ENCODE peak calls at places on chromosomes 12 and 14, in five cellular contexts. H is CD4-positive, alpha-beta T cell; J is neural crest cell; W is fibroblast of lung; K is AG04450. I is an unnamed sample.

GRCh38 chr12:112328411-112329124 is 53.7 kb downstream of the HECTD4 start:
- DNase-seq in H (no peak), J (no peak), W (peak; percentile 26), K (no peak), I (no peak)

GRCh38 chr12:132056959-132057358 is 87.2 kb downstream of the DDX51 start:
- DNase-seq in H (no peak), J (no peak), W (no peak), K (no peak), I (no peak)

GRCh38 chr12:116317986-116318737 is 40.7 kb upstream of the MED13L start:
- DNase-seq in H (no peak), J (no peak), W (no peak), K (no peak), I (no peak)

GRCh38 chr12:118237908-118238307 is 102.0 kb downstream of the PEBP1 start:
- DNase-seq in H (no peak), J (no peak), W (no peak), K (no peak), I (no peak)

GRCh38 chr12:117134059-117134458 is 34.8 kb upstream of the TESC start:
- DNase-seq in H (peak; percentile 19), J (no peak), W (no peak), K (no peak), I (no peak)

GRCh38 chr14:96130854-96131253 is 73.8 kb upstream of the BDKRB2 start:
- DNase-seq in H (no peak), J (no peak), W (peak; percentile 46), K (no peak), I (no peak)

GRCh38 chr14:60807971-60808370 is 73.4 kb downstream of the MNAT1 start:
- DNase-seq in H (no peak), J (no peak), W (no peak), K (no peak), I (no peak)

GRCh38 chr12:72268386-72268785 is 3.8 kb upstream of the TRHDE start:
- DNase-seq in H (no peak), J (no peak), W (peak; percentile 37), K (no peak), I (no peak)

GRCh38 chr14:75689012-75689411 is 28.0 kb downstream of the TTLL5 start:
- DNase-seq in H (no peak), J (no peak), W (peak; percentile 64), K (no peak), I (no peak)

GRCh38 chr14:20714593-20715250 is 26.2 kb downstream of the ANG start:
- DNase-seq in H (no peak), J (no peak), W (peak; percentile 44), K (peak; percentile 16), I (no peak)
- TF ChIP-seq CTCF in H (no peak), J (no peak), W (no peak), K (no peak), I (no peak)

GRCh38 chr14:71166434-71166833 is 259.2 kb downstream of the PCNX1 start:
- DNase-seq in H (no peak), J (no peak), W (peak; percentile 70), K (peak; percentile 21), I (no peak)
- TF ChIP-seq CTCF in H (no peak), J (peak; percentile 50), W (peak; percentile 86), K (peak; percentile 76), I (peak; percentile 14)

GRCh38 chr14:105275267-105275946 is 25.4 kb downstream of the BRF1 start:
- DNase-seq in H (no peak), J (no peak), W (peak; percentile 66), K (peak; percentile 18), I (no peak)
- TF ChIP-seq CTCF in H (no peak), J (no peak), W (no peak), K (no peak), I (no peak)

DNA sequence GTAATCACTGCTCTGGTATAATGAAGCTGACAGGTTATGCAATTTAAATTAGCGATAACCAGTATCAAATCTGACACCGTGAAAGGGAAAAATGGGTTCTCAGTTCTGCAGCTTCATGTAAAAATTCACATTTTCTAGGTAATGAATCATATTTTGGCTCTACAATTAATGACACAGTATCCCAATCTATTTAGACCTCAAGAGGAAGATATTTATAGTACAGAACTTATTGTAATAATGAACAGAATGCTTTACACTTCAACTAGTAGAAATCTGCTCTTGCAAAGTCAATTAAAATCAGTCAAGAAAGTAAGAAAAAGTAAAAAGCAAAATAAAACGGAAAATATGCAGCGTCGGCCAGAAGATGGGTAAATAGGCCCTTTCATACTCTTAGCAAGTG is 24.3 kb downstream of the SEL1L start:
- DNase-seq in H (no peak), J (no peak), W (no peak), K (no peak), I (no peak)
- TF ChIP-seq CTCF in H (no peak), J (no peak), W (no peak), K (no peak), I (no peak)

DNA sequence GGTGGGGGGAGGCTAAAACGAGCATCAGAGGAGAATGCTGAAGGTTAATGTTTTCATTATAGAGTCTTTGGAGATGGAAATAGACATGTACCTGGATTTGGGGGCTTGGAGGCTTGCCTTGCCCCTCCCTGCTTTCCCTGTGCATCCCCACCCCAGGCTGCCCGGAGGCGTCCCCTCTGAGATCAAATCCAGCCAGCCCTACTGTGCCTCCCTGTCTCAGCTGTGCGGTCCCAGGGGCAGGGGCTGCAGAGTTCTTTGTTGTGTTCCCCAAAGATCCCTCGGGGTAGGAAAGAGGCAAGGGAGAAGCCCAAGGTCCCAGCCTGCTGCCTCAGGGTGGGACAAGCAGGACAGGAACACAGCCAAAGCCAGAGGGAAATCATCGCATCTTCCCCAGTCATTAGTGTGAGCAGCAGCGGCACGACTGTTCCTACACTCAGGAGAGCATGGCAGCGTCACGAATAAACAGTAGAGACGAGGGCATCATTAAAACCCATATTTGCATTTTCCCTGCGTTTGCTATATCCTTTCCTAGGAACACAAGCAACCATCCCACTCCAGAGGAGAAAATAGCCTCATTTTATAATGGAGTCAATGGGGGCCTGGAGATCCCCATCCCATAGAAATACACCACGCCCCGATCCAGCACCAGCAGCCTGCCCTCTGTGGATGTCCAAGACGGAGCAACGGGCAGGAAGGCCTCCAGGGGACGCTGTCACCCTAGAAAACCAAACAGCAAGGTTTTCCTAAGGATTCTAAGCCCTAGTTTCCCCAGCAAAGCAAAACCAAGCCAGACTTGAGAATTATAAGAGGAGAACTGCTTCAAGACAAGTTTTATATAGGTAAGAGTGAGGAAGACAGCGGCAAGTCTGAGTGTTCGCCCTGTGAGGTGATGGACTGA is 32.4 kb downstream of the ANO2 start:
- DNase-seq in H (no peak), J (peak; percentile 22), W (no peak), K (no peak), I (peak; percentile 56)
- TF ChIP-seq CTCF in H (no peak), J (peak; percentile 60), W (peak; percentile 16), K (peak; percentile 38), I (peak; percentile 76)

DNA sequence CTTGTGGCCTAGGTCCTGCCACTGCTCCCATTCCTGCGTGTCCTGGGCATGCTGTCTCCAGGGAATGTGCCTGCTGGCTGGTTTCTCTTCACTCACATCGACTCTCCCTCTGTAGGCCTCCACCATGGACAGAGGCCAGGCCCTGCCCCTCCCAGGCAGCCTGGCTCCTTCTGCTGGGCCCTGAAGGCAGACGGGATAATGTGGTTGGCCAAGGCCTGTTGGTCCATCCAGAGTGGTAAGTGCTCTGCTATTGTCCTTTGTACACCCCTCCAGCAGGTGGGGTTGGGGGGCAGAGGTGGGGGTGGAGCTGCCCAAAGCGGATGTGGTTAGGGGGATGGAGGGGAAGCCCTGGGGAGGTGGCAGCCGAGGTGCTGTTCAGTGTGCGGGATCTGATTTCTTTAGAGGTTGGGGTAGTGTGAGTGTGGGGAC is 9.5 kb upstream of the NR4A1 start:
- DNase-seq in H (peak; percentile 44), J (no peak), W (peak; percentile 59), K (no peak), I (no peak)
- TF ChIP-seq CTCF in H (no peak), J (no peak), W (no peak), K (no peak), I (no peak)